ENCODE peak calls at places on chromosome 18, in eight cellular contexts. T is mesendoderm, N is MM.1S, G is AG04450, E is GM12864, F is IMR-90, C is psoas muscle, U is uterus. P is an unnamed sample.

GRCh38 chr18:65725421-65726050 is 25.3 kb upstream of the CDH7 start:
- DNase-seq in U (no peak), T (peak; percentile 71), C (no peak), E (no peak), F (no peak), N (peak; percentile 53), G (no peak), P (no peak)

GRCh38 chr18:66329716-66330115 is 274.2 kb downstream of the CDH19 start:
- DNase-seq in C (no peak), F (no peak), E (no peak), G (no peak), N (no peak), U (no peak), T (no peak), P (no peak)

GRCh38 chr18:31721596-31721995 is 37.2 kb upstream of the B4GALT6 start:
- DNase-seq in C (no peak), U (no peak), T (peak; percentile 45), N (no peak), F (no peak), G (no peak), E (no peak), P (peak; percentile 9)

GRCh38 chr18:69215151-69215550 is 185.5 kb upstream of the DOK6 start:
- DNase-seq in G (no peak), N (no peak), F (no peak), T (no peak), E (no peak), C (no peak), U (no peak), P (no peak)

GRCh38 chr18:79355433-79356335 is 40.0 kb upstream of the NFATC1 start:
- DNase-seq in E (no peak), F (no peak), N (no peak), T (no peak), G (no peak), U (no peak), C (no peak), P (no peak)

GRCh38 chr18:36419913-36420531 is 122.5 kb downstream of the FHOD3 start:
- DNase-seq in T (peak; percentile 34), U (no peak), E (no peak), F (peak; percentile 21), C (no peak), N (peak; percentile 34), G (no peak), P (no peak)

GRCh38 chr18:62505669-62506494 is 16.9 kb upstream of the ZCCHC2 start:
- DNase-seq in E (peak; percentile 60), G (no peak), C (no peak), N (peak; percentile 90), F (no peak), T (no peak), U (no peak), P (no peak)

GRCh38 chr18:12234451-12235190 is 19.5 kb upstream of the CIDEA start:
- DNase-seq in N (no peak), U (no peak), C (no peak), E (no peak), G (no peak), F (no peak), T (no peak), P (no peak)

GRCh38 chr18:11309172-11309571 is 159.8 kb upstream of the PIEZO2 start:
- DNase-seq in T (peak; percentile 61), U (no peak), E (peak; percentile 12), F (no peak), G (no peak), C (no peak), N (peak; percentile 57), P (no peak)

GRCh38 chr18:21141678-21142422 is 30.2 kb upstream of the ROCK1 start:
- DNase-seq in C (no peak), E (no peak), N (no peak), T (no peak), U (no peak), G (no peak), F (peak; percentile 42), P (no peak)

GRCh38 chr18:42373584-42373983 is 418.6 kb downstream of the PIK3C3 start:
- DNase-seq in G (no peak), U (no peak), N (no peak), F (no peak), C (no peak), E (no peak), T (no peak), P (no peak)

GRCh38 chr18:51037230-51037629 is 7.2 kb downstream of the SMAD4 start:
- DNase-seq in C (no peak), N (no peak), U (no peak), E (no peak), T (no peak), G (no peak), F (no peak), P (no peak)

GRCh38 chr18:76519156-76519549 is 24.1 kb upstream of the ZNF516 start:
- DNase-seq in T (peak; percentile 61), E (no peak), N (no peak), F (no peak), C (no peak), U (peak; percentile 57), G (no peak), P (no peak)

GRCh38 chr18:58051765-58052460 is 7.9 kb downstream of the NEDD4L start:
- DNase-seq in U (no peak), E (no peak), G (no peak), T (peak; percentile 66), C (no peak), N (peak; percentile 55), F (peak; percentile 24), P (no peak)

GRCh38 chr18:73787316-73787715 is 360.3 kb downstream of the FBXO15 start:
- DNase-seq in F (no peak), E (no peak), T (no peak), U (no peak), C (no peak), G (no peak), N (no peak), P (no peak)

GRCh38 chr18:51127664-51128063 is 69.8 kb downstream of the MEX3C start:
- DNase-seq in G (no peak), T (no peak), U (no peak), C (no peak), E (no peak), F (no peak), N (no peak), P (no peak)

GRCh38 chr18:48872234-48873145 is 78.3 kb downstream of the SMAD7 start:
- DNase-seq in G (no peak), F (peak; percentile 45), E (no peak), C (no peak), U (no peak), T (no peak), N (no peak), P (no peak)

GRCh38 chr18:45874501-45875184 is 49.2 kb downstream of the SIGLEC15 start:
- DNase-seq in U (no peak), C (no peak), G (no peak), T (no peak), N (peak; percentile 56), E (peak; percentile 70), F (peak; percentile 24), P (no peak)

DNA sequence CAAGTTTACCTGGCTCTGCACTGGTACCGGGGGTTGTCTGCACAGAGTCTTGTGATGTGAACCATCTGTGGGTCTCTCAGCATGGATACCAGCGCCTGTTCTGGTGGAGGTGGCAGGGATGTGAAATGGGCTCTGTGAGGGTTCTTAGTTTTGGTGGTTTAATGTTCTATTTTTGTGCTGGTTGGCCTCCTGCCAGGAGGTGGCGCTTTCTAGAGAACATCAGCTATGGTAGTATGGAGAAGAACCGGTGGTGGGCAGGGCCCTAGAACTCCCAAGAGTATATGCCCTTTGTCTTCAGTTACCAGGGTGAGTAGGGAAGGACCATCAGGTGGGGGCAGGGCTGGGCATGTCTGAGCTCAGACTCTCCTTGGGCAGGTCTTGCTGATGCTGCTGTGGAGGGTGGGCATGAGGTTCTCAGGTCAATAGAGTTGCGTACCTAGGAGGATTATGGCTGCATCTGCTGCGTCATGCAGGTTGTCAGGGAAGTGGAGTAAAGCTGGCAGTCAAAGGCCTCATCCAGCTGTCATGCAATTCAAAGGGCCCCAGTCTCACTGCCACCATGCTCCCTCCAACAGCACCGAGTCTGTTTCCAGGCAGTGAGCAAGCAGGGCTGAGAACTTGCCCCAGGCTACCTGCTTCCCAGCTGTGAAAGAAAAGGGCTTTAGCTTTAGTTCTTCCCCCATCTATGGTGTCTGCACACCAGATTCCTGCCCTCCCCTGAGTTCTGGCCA is 278.0 kb downstream of the METTL4 start:
- DNase-seq in T (peak; percentile 32), N (peak; percentile 30), C (no peak), E (no peak), F (no peak), G (no peak), U (peak; percentile 11), P (no peak)
- H3K4me3 ChIP-seq in T (no peak overlapping the region), N (no peak overlapping the region), C (no peak overlapping the region), E (no peak overlapping the region), F (no peak overlapping the region), G (no peak overlapping the region), U (no peak overlapping the region), P (no peak overlapping the region)

DNA sequence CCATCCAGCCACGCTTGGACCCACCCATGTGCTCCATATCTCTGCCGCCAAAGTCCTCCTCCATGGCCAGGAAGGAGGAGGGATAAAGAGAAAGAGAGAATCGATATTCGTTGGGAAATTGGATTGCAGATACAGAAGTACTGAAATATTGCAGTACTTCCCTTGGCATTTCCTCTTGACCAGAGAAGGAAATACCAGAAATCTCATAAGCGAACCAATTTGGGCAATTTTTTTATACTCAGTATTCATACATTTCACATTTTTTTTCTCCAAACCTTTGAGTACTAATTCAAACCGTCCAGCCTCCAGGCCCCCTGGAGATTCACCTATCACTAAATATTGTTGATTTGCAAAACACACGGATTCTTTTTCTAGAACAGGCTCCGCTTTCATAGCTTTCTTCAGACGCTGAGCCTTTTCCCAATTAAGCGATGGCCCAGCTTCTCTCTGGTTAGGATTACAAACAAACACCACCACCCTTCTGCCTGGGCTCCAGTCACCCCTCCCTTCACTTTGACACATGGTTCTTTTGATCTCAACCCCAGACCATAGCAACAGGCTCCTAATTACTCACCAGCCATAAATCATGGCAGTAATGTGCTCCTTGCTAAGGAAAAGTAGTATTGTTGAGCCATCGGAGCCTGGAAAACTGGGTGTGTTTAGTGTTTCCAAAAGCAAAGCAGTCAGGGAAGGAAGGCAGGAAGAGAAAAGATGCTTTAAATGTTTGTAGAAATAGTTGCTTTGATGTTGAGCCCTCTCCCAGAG is 138.3 kb upstream of the CCDC68 start:
- DNase-seq in C (no peak), G (no peak), T (peak; percentile 43), E (no peak), N (no peak), U (peak; percentile 18), F (no peak), P (no peak)
- H3K4me3 ChIP-seq in C (no peak overlapping the region), G (no peak overlapping the region), T (no peak overlapping the region), E (no peak overlapping the region), N (no peak overlapping the region), U (no peak overlapping the region), F (no peak overlapping the region), P (no peak overlapping the region)

DNA sequence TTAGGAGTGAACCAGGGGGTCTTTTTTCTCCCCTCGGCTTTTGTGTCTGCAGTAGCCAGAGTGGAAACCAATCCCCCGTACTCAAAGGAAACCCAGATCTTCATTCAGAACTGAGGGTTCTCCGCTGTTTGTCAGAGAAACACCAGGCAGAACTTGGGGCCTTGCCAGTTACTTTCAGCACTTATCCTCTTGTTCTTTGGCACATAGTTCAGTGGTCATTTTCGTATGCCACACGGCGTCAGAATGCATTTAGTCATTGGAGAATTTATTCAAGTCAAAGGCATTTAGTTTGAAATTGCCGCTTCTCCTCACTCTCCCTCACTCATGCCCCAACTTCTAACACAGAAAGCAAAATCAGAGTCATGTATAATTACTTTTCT is 102.9 kb downstream of the CABLES1 start:
- DNase-seq in G (no peak), U (peak; percentile 71), F (peak; percentile 60), T (no peak), E (no peak), N (no peak), C (no peak), P (peak; percentile 61)
- H3K4me3 ChIP-seq in G (no peak overlapping the region), U (peak overlapping the region; percentile 25), F (no peak overlapping the region), T (no peak overlapping the region), E (no peak overlapping the region), N (no peak overlapping the region), C (peak overlapping the region; percentile 53), P (no peak overlapping the region)

GRCh38 chr18:55268629-55269275 is 309.5 kb upstream of the CCDC68 start:
- DNase-seq in F (no peak), T (no peak), N (peak; percentile 92), C (no peak), G (no peak), U (no peak), E (no peak), P (no peak)
- H3K4me3 ChIP-seq in F (no peak overlapping the region), T (no peak overlapping the region), N (peak overlapping the region; percentile 16), C (no peak overlapping the region), G (no peak overlapping the region), U (no peak overlapping the region), E (no peak overlapping the region), P (no peak overlapping the region)